ENCODE peak calls at places on chromosomes 16 and 17, in seven cellular contexts. One of them, this sample, is unnamed.

GRCh38 chr17:4195306-4195705 is 52.3 kb downstream of the CYB5D2 start:
- DNase-seq in IMR-90: peak; percentile 82
- DNase-seq in uterus: no peak
- DNase-seq in breast epithelium: no peak
- DNase-seq in prostate gland: no peak
- DNase-seq in upper lobe of left lung: no peak
- DNase-seq in gastrocnemius medialis: peak; percentile 52
- DNase-seq in this sample: no peak

GRCh38 chr17:59038734-59039133 is 67.9 kb downstream of the TRIM37 start:
- DNase-seq in upper lobe of left lung: no peak
- DNase-seq in uterus: no peak
- DNase-seq in prostate gland: no peak
- DNase-seq in gastrocnemius medialis: no peak
- DNase-seq in IMR-90: peak; percentile 88
- DNase-seq in breast epithelium: no peak
- DNase-seq in this sample: no peak

GRCh38 chr17:66939461-66940114 is 24.9 kb upstream of the CACNG4 start:
- DNase-seq in gastrocnemius medialis: no peak
- DNase-seq in breast epithelium: no peak
- DNase-seq in uterus: no peak
- DNase-seq in IMR-90: no peak
- DNase-seq in upper lobe of left lung: no peak
- DNase-seq in prostate gland: no peak
- DNase-seq in this sample: peak; percentile 35

GRCh38 chr16:10521681-10522274 is 58.6 kb downstream of the EMP2 start:
- DNase-seq in upper lobe of left lung: no peak
- DNase-seq in breast epithelium: no peak
- DNase-seq in uterus: peak; percentile 63
- DNase-seq in gastrocnemius medialis: peak; percentile 42
- DNase-seq in prostate gland: peak; percentile 47
- DNase-seq in IMR-90: peak; percentile 68
- DNase-seq in this sample: no peak

GRCh38 chr17:42457107-42457787 is 1.4 kb upstream of the ATP6V0A1 start:
- DNase-seq in gastrocnemius medialis: no peak
- DNase-seq in prostate gland: no peak
- DNase-seq in IMR-90: no peak
- DNase-seq in breast epithelium: no peak
- DNase-seq in uterus: no peak
- DNase-seq in upper lobe of left lung: no peak
- DNase-seq in this sample: no peak

GRCh38 chr17:37605813-37606505 is 3.3 kb downstream of the SYNRG start:
- DNase-seq in IMR-90: no peak
- DNase-seq in prostate gland: no peak
- DNase-seq in gastrocnemius medialis: no peak
- DNase-seq in uterus: no peak
- DNase-seq in breast epithelium: no peak
- DNase-seq in upper lobe of left lung: no peak
- DNase-seq in this sample: no peak

GRCh38 chr16:87436225-87437172 is 44.4 kb downstream of the MAP1LC3B start:
- DNase-seq in breast epithelium: no peak
- DNase-seq in IMR-90: peak; percentile 47
- DNase-seq in prostate gland: no peak
- DNase-seq in upper lobe of left lung: peak; percentile 58
- DNase-seq in gastrocnemius medialis: no peak
- DNase-seq in uterus: no peak
- DNase-seq in this sample: no peak

GRCh38 chr17:78839762-78840529 is 668 bp downstream of the USP36 start:
- DNase-seq in uterus: no peak
- DNase-seq in breast epithelium: peak; percentile 33
- DNase-seq in upper lobe of left lung: peak; percentile 94
- DNase-seq in IMR-90: peak; percentile 76
- DNase-seq in gastrocnemius medialis: no peak
- DNase-seq in prostate gland: no peak
- DNase-seq in this sample: no peak

GRCh38 chr16:15743657-15744056 is 93.6 kb downstream of the NDE1 start:
- DNase-seq in prostate gland: no peak
- DNase-seq in gastrocnemius medialis: no peak
- DNase-seq in breast epithelium: no peak
- DNase-seq in upper lobe of left lung: no peak
- DNase-seq in uterus: no peak
- DNase-seq in IMR-90: no peak
- DNase-seq in this sample: no peak

GRCh38 chr17:79801156-79802038 is 4.5 kb upstream of the CBX8 start:
- DNase-seq in prostate gland: peak; percentile 54
- DNase-seq in upper lobe of left lung: peak; percentile 89
- DNase-seq in uterus: no peak
- DNase-seq in gastrocnemius medialis: no peak
- DNase-seq in IMR-90: no peak
- DNase-seq in breast epithelium: no peak
- DNase-seq in this sample: no peak

GRCh38 chr16:27436065-27436464 is 34.1 kb downstream of the IL21R start:
- DNase-seq in gastrocnemius medialis: no peak
- DNase-seq in IMR-90: no peak
- DNase-seq in uterus: peak; percentile 3
- DNase-seq in breast epithelium: no peak
- DNase-seq in upper lobe of left lung: no peak
- DNase-seq in prostate gland: no peak
- DNase-seq in this sample: peak; percentile 47

GRCh38 chr17:81558941-81559806 is 7.0 kb upstream of the FAAP100 start:
- DNase-seq in gastrocnemius medialis: no peak
- DNase-seq in upper lobe of left lung: peak; percentile 79
- DNase-seq in breast epithelium: no peak
- DNase-seq in IMR-90: no peak
- DNase-seq in prostate gland: no peak
- DNase-seq in uterus: no peak
- DNase-seq in this sample: no peak

GRCh38 chr17:8847891-8848290 is 19.6 kb downstream of the PIK3R6 start:
- DNase-seq in uterus: no peak
- DNase-seq in upper lobe of left lung: no peak
- DNase-seq in gastrocnemius medialis: no peak
- DNase-seq in prostate gland: no peak
- DNase-seq in IMR-90: no peak
- DNase-seq in breast epithelium: no peak
- DNase-seq in this sample: no peak

GRCh38 chr17:47957591-47958490 is at the start of gene PRR15L:
- DNase-seq in uterus: no peak
- DNase-seq in prostate gland: peak; percentile 77
- DNase-seq in upper lobe of left lung: no peak
- DNase-seq in breast epithelium: peak; percentile 71
- DNase-seq in IMR-90: no peak
- DNase-seq in gastrocnemius medialis: no peak
- DNase-seq in this sample: no peak

GRCh38 chr16:1193143-1193824 is 31.8 kb downstream of the TPSG1 start:
- DNase-seq in uterus: no peak
- DNase-seq in gastrocnemius medialis: no peak
- DNase-seq in breast epithelium: no peak
- DNase-seq in upper lobe of left lung: no peak
- DNase-seq in IMR-90: no peak
- DNase-seq in prostate gland: no peak
- DNase-seq in this sample: no peak

GRCh38 chr17:28534740-28535375 is 17.6 kb downstream of the UNC119 start:
- DNase-seq in gastrocnemius medialis: no peak
- DNase-seq in prostate gland: no peak
- DNase-seq in upper lobe of left lung: peak; percentile 65
- DNase-seq in IMR-90: no peak
- DNase-seq in breast epithelium: no peak
- DNase-seq in uterus: no peak
- DNase-seq in this sample: no peak

GRCh38 chr17:15048933-15049539 is 216.1 kb downstream of the PMP22 start:
- DNase-seq in uterus: no peak
- DNase-seq in gastrocnemius medialis: no peak
- DNase-seq in upper lobe of left lung: no peak
- DNase-seq in IMR-90: no peak
- DNase-seq in breast epithelium: no peak
- DNase-seq in prostate gland: no peak
- DNase-seq in this sample: no peak

GRCh38 chr16:51276335-51276734 is 125.3 kb upstream of the SALL1 start:
- DNase-seq in prostate gland: no peak
- DNase-seq in upper lobe of left lung: no peak
- DNase-seq in breast epithelium: no peak
- DNase-seq in IMR-90: no peak
- DNase-seq in uterus: no peak
- DNase-seq in gastrocnemius medialis: no peak
- DNase-seq in this sample: no peak

GRCh38 chr16:57756424-57757325 is 21.1 kb downstream of the KATNB1 start:
- DNase-seq in prostate gland: no peak
- DNase-seq in upper lobe of left lung: peak; percentile 77
- DNase-seq in IMR-90: no peak
- DNase-seq in gastrocnemius medialis: no peak
- DNase-seq in breast epithelium: no peak
- DNase-seq in uterus: no peak
- DNase-seq in this sample: no peak

DNA sequence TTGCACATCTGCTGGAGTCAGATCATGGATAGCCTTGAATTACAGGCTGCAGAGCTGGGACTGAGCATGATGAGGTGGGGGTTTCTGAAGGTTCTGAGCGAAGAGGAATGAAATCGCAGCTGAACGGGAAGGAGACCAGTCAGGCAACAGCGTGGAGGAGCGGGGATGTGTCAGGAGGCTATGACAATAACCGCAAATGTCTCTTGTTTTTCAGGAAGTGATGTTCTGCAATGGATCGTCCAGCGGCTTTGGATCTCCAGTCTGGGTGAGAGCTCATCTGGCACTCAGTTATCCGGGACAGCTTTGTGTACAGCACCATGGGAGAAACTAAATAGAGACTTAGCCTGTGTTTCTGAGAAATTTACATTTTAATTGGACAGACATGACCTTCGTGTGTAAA is 20.9 kb downstream of the RGS9 start:
- DNase-seq in breast epithelium: no peak
- DNase-seq in IMR-90: no peak
- DNase-seq in upper lobe of left lung: no peak
- DNase-seq in uterus: no peak
- DNase-seq in gastrocnemius medialis: no peak
- DNase-seq in prostate gland: no peak
- DNase-seq in this sample: no peak
- H3K4me1 ChIP-seq in breast epithelium: no peaks in the 10 kb centered on the region
- H3K4me1 ChIP-seq in IMR-90: peaks cover 9% of the 10 kb centered on the region
- H3K4me1 ChIP-seq in upper lobe of left lung: no peaks in the 10 kb centered on the region
- H3K4me1 ChIP-seq in uterus: no peaks in the 10 kb centered on the region
- H3K4me1 ChIP-seq in gastrocnemius medialis: no peaks in the 10 kb centered on the region
- H3K4me1 ChIP-seq in prostate gland: no peaks in the 10 kb centered on the region
- H3K4me1 ChIP-seq in this sample: peaks cover 8% of the 10 kb centered on the region

GRCh38 chr16:67460168-67460567 is 20.8 kb downstream of the ATP6V0D1 start:
- DNase-seq in breast epithelium: no peak
- DNase-seq in gastrocnemius medialis: peak; percentile 35
- DNase-seq in prostate gland: no peak
- DNase-seq in uterus: no peak
- DNase-seq in IMR-90: no peak
- DNase-seq in upper lobe of left lung: no peak
- DNase-seq in this sample: no peak

GRCh38 chr16:67458121-67458641 is 22.8 kb downstream of the ATP6V0D1 start:
- DNase-seq in prostate gland: no peak
- DNase-seq in uterus: no peak
- DNase-seq in IMR-90: no peak
- DNase-seq in upper lobe of left lung: peak; percentile 33
- DNase-seq in breast epithelium: no peak
- DNase-seq in gastrocnemius medialis: no peak
- DNase-seq in this sample: no peak

GRCh38 chr16:67459858-67460144 is 21.2 kb downstream of the ATP6V0D1 start:
- DNase-seq in breast epithelium: no peak
- DNase-seq in prostate gland: no peak
- DNase-seq in IMR-90: no peak
- DNase-seq in upper lobe of left lung: no peak
- DNase-seq in uterus: no peak
- DNase-seq in gastrocnemius medialis: no peak
- DNase-seq in this sample: no peak

GRCh38 chr16:67457611-67458010 is 23.3 kb downstream of the ATP6V0D1 start:
- DNase-seq in prostate gland: no peak
- DNase-seq in IMR-90: no peak
- DNase-seq in upper lobe of left lung: no peak
- DNase-seq in gastrocnemius medialis: no peak
- DNase-seq in breast epithelium: no peak
- DNase-seq in uterus: no peak
- DNase-seq in this sample: no peak

DNA sequence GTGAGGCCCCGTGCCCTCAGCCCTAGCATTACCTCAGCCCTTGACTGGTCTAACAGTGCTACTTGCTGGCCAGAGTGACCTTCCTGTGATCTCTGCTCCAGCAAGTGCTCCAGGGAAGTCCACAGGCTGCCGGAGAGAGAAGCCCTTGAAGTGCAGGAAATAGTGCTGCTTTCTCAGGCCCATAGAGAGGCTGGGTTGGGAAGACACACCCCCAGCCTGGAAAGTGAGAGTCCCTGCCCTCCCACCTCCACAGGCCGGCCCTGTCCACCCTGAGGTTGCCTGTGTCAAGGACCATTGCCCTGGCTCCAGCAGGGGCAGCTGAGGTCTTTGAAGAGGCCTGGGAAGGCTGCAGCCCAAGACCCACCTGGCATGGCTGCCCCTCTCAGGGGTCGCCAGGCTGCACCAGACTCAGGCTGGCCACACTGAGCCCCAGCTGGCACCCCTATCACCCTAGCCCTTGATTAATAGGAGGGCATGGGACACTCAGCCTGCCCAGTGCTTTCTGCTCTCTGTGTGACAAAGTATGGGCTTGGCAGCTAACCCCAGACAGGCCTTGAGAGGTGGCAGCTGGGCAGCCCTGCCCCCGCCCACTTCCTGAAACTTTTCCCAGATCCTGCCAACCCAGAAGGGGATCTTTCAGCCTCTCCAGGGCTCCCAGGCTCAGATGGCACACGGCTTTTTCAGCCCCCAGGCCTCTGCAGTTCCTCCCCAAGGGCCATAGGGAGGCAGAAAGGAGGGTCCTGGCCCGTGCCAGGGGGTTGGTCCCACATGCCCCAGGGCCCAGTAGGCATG is 21.7 kb downstream of the ATP6V0D1 start:
- DNase-seq in uterus: no peak
- DNase-seq in breast epithelium: peak; percentile 79
- DNase-seq in prostate gland: peak; percentile 83
- DNase-seq in upper lobe of left lung: peak; percentile 73
- DNase-seq in IMR-90: no peak
- DNase-seq in gastrocnemius medialis: peak; percentile 73
- DNase-seq in this sample: no peak
- TF ChIP-seq POLR2A in uterus: no peak
- TF ChIP-seq POLR2A in breast epithelium: no peak
- TF ChIP-seq POLR2A in prostate gland: peak; percentile 27
- TF ChIP-seq POLR2A in upper lobe of left lung: no peak
- TF ChIP-seq POLR2A in IMR-90: no peak
- TF ChIP-seq POLR2A in gastrocnemius medialis: no peak
- TF ChIP-seq POLR2A in this sample: no peak

DNA sequence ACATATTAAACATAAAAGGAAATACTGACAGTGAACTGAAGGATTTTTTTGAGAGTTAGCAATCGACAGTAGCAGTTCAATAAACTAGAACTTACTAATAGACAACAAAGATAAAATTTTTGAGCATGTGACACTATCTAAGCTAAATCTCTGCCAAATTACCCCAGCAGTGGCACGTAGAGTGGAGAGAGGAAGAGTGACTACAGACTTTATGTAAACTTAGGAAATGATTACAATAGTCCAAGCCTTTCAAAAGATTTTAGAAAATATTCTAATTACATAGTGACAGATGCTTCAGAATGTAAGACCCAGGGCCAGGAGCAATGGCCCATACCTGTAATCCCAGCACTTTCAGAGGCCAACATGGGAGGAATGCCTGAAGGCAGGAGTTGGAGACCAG is 52.4 kb downstream of the CFDP1 start:
- DNase-seq in prostate gland: no peak
- DNase-seq in uterus: no peak
- DNase-seq in breast epithelium: no peak
- DNase-seq in IMR-90: peak; percentile 79
- DNase-seq in upper lobe of left lung: no peak
- DNase-seq in gastrocnemius medialis: no peak
- DNase-seq in this sample: no peak
- H3K4me1 ChIP-seq in prostate gland: no peaks in the 10 kb centered on the region
- H3K4me1 ChIP-seq in uterus: no peaks in the 10 kb centered on the region
- H3K4me1 ChIP-seq in breast epithelium: no peaks in the 10 kb centered on the region
- H3K4me1 ChIP-seq in IMR-90: peaks cover 25% of the 10 kb centered on the region
- H3K4me1 ChIP-seq in upper lobe of left lung: peaks cover 29% of the 10 kb centered on the region
- H3K4me1 ChIP-seq in gastrocnemius medialis: peaks cover 4% of the 10 kb centered on the region
- H3K4me1 ChIP-seq in this sample: peaks cover 30% of the 10 kb centered on the region

GRCh38 chr17:45228985-45229517 is 7.4 kb downstream of the FMNL1 start:
- DNase-seq in IMR-90: peak; percentile 96
- DNase-seq in upper lobe of left lung: peak; percentile 94
- DNase-seq in prostate gland: no peak
- DNase-seq in gastrocnemius medialis: peak; percentile 83
- DNase-seq in breast epithelium: peak; percentile 81
- DNase-seq in uterus: peak; percentile 87
- DNase-seq in this sample: peak; percentile 97
- TF ChIP-seq POLR2A in IMR-90: peak; percentile 37
- TF ChIP-seq POLR2A in upper lobe of left lung: no peak
- TF ChIP-seq POLR2A in prostate gland: no peak
- TF ChIP-seq POLR2A in gastrocnemius medialis: peak; percentile 38
- TF ChIP-seq POLR2A in breast epithelium: no peak
- TF ChIP-seq POLR2A in uterus: no peak
- TF ChIP-seq POLR2A in this sample: no peak